ENCODE peak calls at places on chromosomes 1 and 21, in eight cellular contexts. One of them, this sample, is unnamed.

GRCh38 chr1:117241512-117241911 is 30.8 kb upstream of the VTCN1 start:
- DNase-seq in stomach: no peak
- DNase-seq in GM12892: no peak
- DNase-seq in esophagus squamous epithelium: no peak
- DNase-seq in ovary: no peak
- DNase-seq in IMR-90: no peak
- DNase-seq in breast epithelium: no peak
- DNase-seq in transverse colon: no peak
- DNase-seq in this sample: no peak

GRCh38 chr1:168291222-168291824 is 10.6 kb downstream of the TBX19 start:
- DNase-seq in stomach: no peak
- DNase-seq in GM12892: no peak
- DNase-seq in esophagus squamous epithelium: no peak
- DNase-seq in ovary: no peak
- DNase-seq in IMR-90: no peak
- DNase-seq in breast epithelium: no peak
- DNase-seq in transverse colon: no peak
- DNase-seq in this sample: no peak

GRCh38 chr1:12113433-12114339 is 50.6 kb downstream of the TNFRSF8 start:
- DNase-seq in stomach: no peak
- DNase-seq in GM12892: no peak
- DNase-seq in esophagus squamous epithelium: no peak
- DNase-seq in ovary: no peak
- DNase-seq in IMR-90: peak
- DNase-seq in breast epithelium: no peak
- DNase-seq in transverse colon: no peak
- DNase-seq in this sample: no peak

GRCh38 chr1:104358621-104359020 is 608.9 kb downstream of the AMY1C start:
- DNase-seq in stomach: no peak
- DNase-seq in GM12892: no peak
- DNase-seq in esophagus squamous epithelium: no peak
- DNase-seq in ovary: no peak
- DNase-seq in IMR-90: no peak
- DNase-seq in breast epithelium: no peak
- DNase-seq in transverse colon: no peak
- DNase-seq in this sample: no peak

GRCh38 chr1:16167331-16168143 is 11.7 kb upstream of the EPHA2 start:
- DNase-seq in stomach: peak
- DNase-seq in GM12892: peak
- DNase-seq in esophagus squamous epithelium: no peak
- DNase-seq in ovary: peak
- DNase-seq in IMR-90: no peak
- DNase-seq in breast epithelium: no peak
- DNase-seq in transverse colon: peak
- DNase-seq in this sample: peak

GRCh38 chr1:218397752-218398339 is 52.7 kb downstream of the TGFB2 start:
- DNase-seq in stomach: no peak
- DNase-seq in GM12892: no peak
- DNase-seq in esophagus squamous epithelium: no peak
- DNase-seq in ovary: no peak
- DNase-seq in IMR-90: no peak
- DNase-seq in breast epithelium: no peak
- DNase-seq in transverse colon: no peak
- DNase-seq in this sample: no peak

GRCh38 chr1:168972887-168973286 is 133.6 kb upstream of the ATP1B1 start:
- DNase-seq in stomach: peak
- DNase-seq in GM12892: no peak
- DNase-seq in esophagus squamous epithelium: no peak
- DNase-seq in ovary: no peak
- DNase-seq in IMR-90: no peak
- DNase-seq in breast epithelium: peak
- DNase-seq in transverse colon: no peak
- DNase-seq in this sample: no peak

GRCh38 chr1:19315378-19316206 is 3.5 kb downstream of the SLC66A1 start:
- DNase-seq in stomach: no peak
- DNase-seq in GM12892: no peak
- DNase-seq in esophagus squamous epithelium: no peak
- DNase-seq in ovary: no peak
- DNase-seq in IMR-90: peak
- DNase-seq in breast epithelium: no peak
- DNase-seq in transverse colon: no peak
- DNase-seq in this sample: no peak

GRCh38 chr1:31790140-31790539 is 25.7 kb downstream of the SPOCD1 start:
- DNase-seq in stomach: no peak
- DNase-seq in GM12892: no peak
- DNase-seq in esophagus squamous epithelium: no peak
- DNase-seq in ovary: no peak
- DNase-seq in IMR-90: no peak
- DNase-seq in breast epithelium: no peak
- DNase-seq in transverse colon: no peak
- DNase-seq in this sample: peak

GRCh38 chr1:59445040-59445439 is 148.1 kb downstream of the FGGY start:
- DNase-seq in stomach: peak
- DNase-seq in GM12892: no peak
- DNase-seq in esophagus squamous epithelium: no peak
- DNase-seq in ovary: no peak
- DNase-seq in IMR-90: no peak
- DNase-seq in breast epithelium: no peak
- DNase-seq in transverse colon: peak
- DNase-seq in this sample: no peak

GRCh38 chr1:18649713-18650370 is 19.2 kb downstream of the PAX7 start:
- DNase-seq in stomach: no peak
- DNase-seq in GM12892: no peak
- DNase-seq in esophagus squamous epithelium: no peak
- DNase-seq in ovary: no peak
- DNase-seq in IMR-90: no peak
- DNase-seq in breast epithelium: no peak
- DNase-seq in transverse colon: no peak
- DNase-seq in this sample: no peak

GRCh38 chr1:10635992-10636391 is 160.5 kb downstream of the CASZ1 start:
- DNase-seq in stomach: peak
- DNase-seq in GM12892: no peak
- DNase-seq in esophagus squamous epithelium: no peak
- DNase-seq in ovary: no peak
- DNase-seq in IMR-90: no peak
- DNase-seq in breast epithelium: peak
- DNase-seq in transverse colon: no peak
- DNase-seq in this sample: peak

GRCh38 chr1:171142081-171142450 is 43.0 kb upstream of the FMO2 start:
- DNase-seq in stomach: no peak
- DNase-seq in GM12892: no peak
- DNase-seq in esophagus squamous epithelium: no peak
- DNase-seq in ovary: peak
- DNase-seq in IMR-90: peak
- DNase-seq in breast epithelium: peak
- DNase-seq in transverse colon: peak
- DNase-seq in this sample: peak

GRCh38 chr1:207748737-207749528 is 2.9 kb upstream of the CD46 start:
- DNase-seq in stomach: no peak
- DNase-seq in GM12892: no peak
- DNase-seq in esophagus squamous epithelium: no peak
- DNase-seq in ovary: no peak
- DNase-seq in IMR-90: no peak
- DNase-seq in breast epithelium: no peak
- DNase-seq in transverse colon: no peak
- DNase-seq in this sample: no peak

GRCh38 chr1:15034656-15035055 is 118.9 kb upstream of the TMEM51 start:
- DNase-seq in stomach: no peak
- DNase-seq in GM12892: no peak
- DNase-seq in esophagus squamous epithelium: no peak
- DNase-seq in ovary: no peak
- DNase-seq in IMR-90: no peak
- DNase-seq in breast epithelium: no peak
- DNase-seq in transverse colon: no peak
- DNase-seq in this sample: no peak

GRCh38 chr1:168320805-168321577 is 40.3 kb downstream of the TBX19 start:
- DNase-seq in stomach: no peak
- DNase-seq in GM12892: no peak
- DNase-seq in esophagus squamous epithelium: no peak
- DNase-seq in ovary: peak
- DNase-seq in IMR-90: peak
- DNase-seq in breast epithelium: no peak
- DNase-seq in transverse colon: no peak
- DNase-seq in this sample: no peak

GRCh38 chr1:229148041-229148671 is 122.8 kb upstream of the RAB4A start:
- DNase-seq in stomach: peak
- DNase-seq in GM12892: no peak
- DNase-seq in esophagus squamous epithelium: no peak
- DNase-seq in ovary: peak
- DNase-seq in IMR-90: no peak
- DNase-seq in breast epithelium: no peak
- DNase-seq in transverse colon: no peak
- DNase-seq in this sample: no peak

GRCh38 chr1:152926091-152926490 is 17.7 kb downstream of the IVL start:
- DNase-seq in stomach: no peak
- DNase-seq in GM12892: no peak
- DNase-seq in esophagus squamous epithelium: no peak
- DNase-seq in ovary: no peak
- DNase-seq in IMR-90: peak
- DNase-seq in breast epithelium: no peak
- DNase-seq in transverse colon: no peak
- DNase-seq in this sample: no peak

GRCh38 chr1:48329489-48329888 is 107.0 kb downstream of the SLC5A9 start:
- DNase-seq in stomach: no peak
- DNase-seq in GM12892: no peak
- DNase-seq in esophagus squamous epithelium: no peak
- DNase-seq in ovary: no peak
- DNase-seq in IMR-90: peak
- DNase-seq in breast epithelium: no peak
- DNase-seq in transverse colon: no peak
- DNase-seq in this sample: no peak

GRCh38 chr21:30674312-30674711 is 31.6 kb downstream of the KRTAP20-3 start:
- DNase-seq in stomach: no peak
- DNase-seq in GM12892: no peak
- DNase-seq in esophagus squamous epithelium: no peak
- DNase-seq in ovary: no peak
- DNase-seq in IMR-90: no peak
- DNase-seq in breast epithelium: no peak
- DNase-seq in transverse colon: no peak
- DNase-seq in this sample: no peak

GRCh38 chr1:153095764-153096163 is 1.4 kb upstream of the SPRR2E start:
- DNase-seq in stomach: no peak
- DNase-seq in GM12892: no peak
- DNase-seq in esophagus squamous epithelium: no peak
- DNase-seq in ovary: no peak
- DNase-seq in IMR-90: no peak
- DNase-seq in breast epithelium: no peak
- DNase-seq in transverse colon: no peak
- DNase-seq in this sample: no peak

GRCh38 chr1:154663656-154664055 is 55.7 kb upstream of the ADAR start:
- DNase-seq in stomach: no peak
- DNase-seq in GM12892: no peak
- DNase-seq in esophagus squamous epithelium: no peak
- DNase-seq in ovary: no peak
- DNase-seq in IMR-90: no peak
- DNase-seq in breast epithelium: no peak
- DNase-seq in transverse colon: no peak
- DNase-seq in this sample: no peak

DNA sequence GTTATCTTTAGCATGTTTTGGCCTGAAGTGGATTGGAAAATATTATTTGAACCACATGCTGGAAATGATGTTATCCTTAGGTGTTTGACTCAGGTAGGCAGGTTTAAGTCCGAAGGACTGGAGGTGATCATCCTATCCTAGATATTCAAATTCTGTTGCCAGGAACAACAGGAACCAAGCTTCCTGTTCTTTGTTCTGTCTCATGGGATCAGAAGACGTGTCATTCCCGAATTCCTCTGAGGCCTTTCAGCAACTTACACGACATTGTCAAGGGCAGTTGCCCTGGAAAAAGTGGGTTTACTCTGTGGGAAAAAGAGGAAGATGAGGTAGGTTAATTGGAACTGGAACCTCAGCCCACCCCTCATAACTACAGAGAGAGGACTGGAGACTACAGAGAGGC is 36.6 kb downstream of the SLAMF6 start:
- DNase-seq in stomach: no peak
- DNase-seq in GM12892: no peak
- DNase-seq in esophagus squamous epithelium: no peak
- DNase-seq in ovary: no peak
- DNase-seq in IMR-90: no peak
- DNase-seq in breast epithelium: no peak
- DNase-seq in transverse colon: no peak
- DNase-seq in this sample: no peak
- TF ChIP-seq POLR2A in stomach: no peak
- TF ChIP-seq POLR2A in GM12892: no peak
- TF ChIP-seq POLR2A in esophagus squamous epithelium: no peak
- TF ChIP-seq POLR2A in ovary: no peak
- TF ChIP-seq POLR2A in IMR-90: no peak
- TF ChIP-seq POLR2A in breast epithelium: no peak
- TF ChIP-seq POLR2A in transverse colon: no peak
- TF ChIP-seq POLR2A in this sample: no peak

GRCh38 chr1:2642560-2643413 is 10.0 kb upstream of the MMEL1 start:
- DNase-seq in stomach: peak
- DNase-seq in GM12892: peak
- DNase-seq in esophagus squamous epithelium: no peak
- DNase-seq in ovary: peak
- DNase-seq in IMR-90: peak
- DNase-seq in breast epithelium: peak
- DNase-seq in transverse colon: peak
- DNase-seq in this sample: peak
- TF ChIP-seq POLR2A in stomach: no peak
- TF ChIP-seq POLR2A in GM12892: peak
- TF ChIP-seq POLR2A in esophagus squamous epithelium: peak
- TF ChIP-seq POLR2A in ovary: peak
- TF ChIP-seq POLR2A in IMR-90: no peak
- TF ChIP-seq POLR2A in breast epithelium: peak
- TF ChIP-seq POLR2A in transverse colon: peak
- TF ChIP-seq POLR2A in this sample: no peak

GRCh38 chr1:165892935-165893334 is 65.5 kb downstream of the UCK2 start:
- DNase-seq in stomach: no peak
- DNase-seq in GM12892: no peak
- DNase-seq in esophagus squamous epithelium: no peak
- DNase-seq in ovary: no peak
- DNase-seq in IMR-90: no peak
- DNase-seq in breast epithelium: no peak
- DNase-seq in transverse colon: no peak
- DNase-seq in this sample: no peak
- TF ChIP-seq POLR2A in stomach: no peak
- TF ChIP-seq POLR2A in GM12892: no peak
- TF ChIP-seq POLR2A in esophagus squamous epithelium: no peak
- TF ChIP-seq POLR2A in ovary: no peak
- TF ChIP-seq POLR2A in IMR-90: no peak
- TF ChIP-seq POLR2A in breast epithelium: no peak
- TF ChIP-seq POLR2A in transverse colon: no peak
- TF ChIP-seq POLR2A in this sample: no peak

DNA sequence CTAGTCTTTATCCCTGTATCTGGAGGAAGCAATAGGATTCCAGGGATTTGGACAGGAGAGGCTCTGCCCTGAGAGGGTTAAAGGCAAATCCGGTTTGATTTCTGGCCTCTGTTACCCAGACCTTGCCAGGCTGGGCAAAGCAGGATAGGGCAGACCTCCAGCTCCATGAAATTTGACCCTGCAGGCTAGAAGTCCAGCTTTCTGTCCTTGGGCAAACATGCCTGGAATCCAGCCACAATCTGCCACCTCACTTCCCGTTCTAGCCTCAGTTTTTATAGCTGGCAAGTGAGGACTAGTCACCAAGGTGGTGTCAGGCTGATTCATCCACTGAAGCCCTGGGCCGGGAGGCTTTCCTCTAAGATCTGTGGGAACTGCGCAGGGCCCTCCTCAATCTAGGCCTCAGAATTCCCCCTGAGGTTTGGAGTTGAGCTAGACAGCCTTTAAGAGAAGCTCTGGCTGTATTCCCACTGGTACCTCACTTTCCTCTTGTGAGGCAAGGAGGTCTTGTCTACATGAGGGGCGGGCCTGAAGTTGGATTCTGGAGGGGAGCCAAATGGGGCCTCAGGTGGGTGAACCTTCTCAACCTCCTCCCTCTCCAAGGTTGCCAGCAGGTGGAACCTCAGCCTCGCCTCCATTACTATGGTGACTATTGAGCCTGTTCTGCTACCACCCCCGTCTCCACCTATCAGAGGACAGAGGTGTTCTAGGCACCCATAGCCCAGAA is 7.0 kb upstream of the P3R3URF start:
- DNase-seq in stomach: peak
- DNase-seq in GM12892: no peak
- DNase-seq in esophagus squamous epithelium: no peak
- DNase-seq in ovary: peak
- DNase-seq in IMR-90: peak
- DNase-seq in breast epithelium: peak
- DNase-seq in transverse colon: peak
- DNase-seq in this sample: peak
- TF ChIP-seq POLR2A in stomach: no peak
- TF ChIP-seq POLR2A in GM12892: no peak
- TF ChIP-seq POLR2A in esophagus squamous epithelium: no peak
- TF ChIP-seq POLR2A in ovary: no peak
- TF ChIP-seq POLR2A in IMR-90: no peak
- TF ChIP-seq POLR2A in breast epithelium: no peak
- TF ChIP-seq POLR2A in transverse colon: peak
- TF ChIP-seq POLR2A in this sample: no peak

This sample was measured in lower leg skin.